ENCODE peak calls at places on chromosome 17, in six cellular contexts. U is B cell; K is activated CD8-positive, alpha-beta T cell treated with anti-CD3 and anti-CD28 coated beads for 36 hours; F is body of pancreas; J is hepatocyte; C is esophagus squamous epithelium. X is an unnamed sample.

GRCh38 chr17:40023590-40024292 is 8.5 kb downstream of the CSF3 start:
- DNase-seq in U (no peak), K (no peak), F (peak; percentile 63), J (peak; percentile 14), C (no peak), X (no peak)

GRCh38 chr17:13346081-13346533 is 255.6 kb downstream of the HS3ST3A1 start:
- DNase-seq in U (no peak), K (no peak), F (no peak), J (peak; percentile 54), C (no peak), X (no peak)

GRCh38 chr17:77753246-77753645 is 205.3 kb upstream of the TNRC6C start:
- DNase-seq in U (no peak), K (no peak), F (no peak), J (no peak), C (no peak), X (no peak)

GRCh38 chr17:71084219-71084618 is 914.9 kb downstream of the KCNJ2 start:
- DNase-seq in U (no peak), K (peak; percentile 9), F (peak; percentile 25), J (peak; percentile 53), C (no peak), X (no peak)

GRCh38 chr17:78719630-78720298 is 62.3 kb downstream of the CYTH1 start:
- DNase-seq in U (no peak), K (no peak), F (no peak), J (no peak), C (no peak), X (no peak)

GRCh38 chr17:40563371-40564052 is 1.8 kb downstream of the CCR7 start:
- DNase-seq in U (peak; percentile 36), K (peak; percentile 73), F (no peak), J (no peak), C (no peak), X (no peak)

GRCh38 chr17:7478276-7479138 is 924 bp downstream of the ZBTB4 start:
- DNase-seq in U (peak; percentile 81), K (peak; percentile 79), F (peak; percentile 60), J (peak; percentile 85), C (no peak), X (no peak)

GRCh38 chr17:29140051-29140582 is 40.1 kb downstream of the MYO18A start:
- DNase-seq in U (peak; percentile 72), K (peak; percentile 96), F (peak; percentile 87), J (peak; percentile 81), C (no peak), X (peak; percentile 81)

GRCh38 chr17:75030161-75030560 is 16.6 kb downstream of the ATP5PD start:
- DNase-seq in U (no peak), K (no peak), F (no peak), J (no peak), C (no peak), X (no peak)

GRCh38 chr17:2309338-2310143 is 5.8 kb downstream of the SRR start:
- DNase-seq in U (no peak), K (no peak), F (peak; percentile 73), J (peak; percentile 18), C (no peak), X (no peak)

GRCh38 chr17:81138083-81138482 is 27.2 kb upstream of the PVALEF start:
- DNase-seq in U (no peak), K (no peak), F (no peak), J (no peak), C (no peak), X (no peak)

GRCh38 chr17:8122923-8123694 is 797 bp downstream of the HES7 start:
- DNase-seq in U (peak; percentile 66), K (peak; percentile 67), F (peak; percentile 34), J (peak; percentile 30), C (no peak), X (no peak)

GRCh38 chr17:40511136-40511535 is 9.7 kb upstream of the TNS4 start:
- DNase-seq in U (no peak), K (no peak), F (no peak), J (no peak), C (no peak), X (no peak)

GRCh38 chr17:36936455-36936934 is 780 bp upstream of the LHX1 start:
- DNase-seq in U (peak; percentile 37), K (no peak), F (no peak), J (no peak), C (no peak), X (no peak)

GRCh38 chr17:35257080-35257701 is 14.3 kb downstream of the SLFN5 start:
- DNase-seq in U (no peak), K (no peak), F (peak; percentile 82), J (no peak), C (no peak), X (no peak)

GRCh38 chr17:32519769-32520701 is 33.2 kb downstream of the CDK5R1 start:
- DNase-seq in U (peak; percentile 47), K (peak; percentile 81), F (no peak), J (peak; percentile 58), C (no peak), X (no peak)

DNA sequence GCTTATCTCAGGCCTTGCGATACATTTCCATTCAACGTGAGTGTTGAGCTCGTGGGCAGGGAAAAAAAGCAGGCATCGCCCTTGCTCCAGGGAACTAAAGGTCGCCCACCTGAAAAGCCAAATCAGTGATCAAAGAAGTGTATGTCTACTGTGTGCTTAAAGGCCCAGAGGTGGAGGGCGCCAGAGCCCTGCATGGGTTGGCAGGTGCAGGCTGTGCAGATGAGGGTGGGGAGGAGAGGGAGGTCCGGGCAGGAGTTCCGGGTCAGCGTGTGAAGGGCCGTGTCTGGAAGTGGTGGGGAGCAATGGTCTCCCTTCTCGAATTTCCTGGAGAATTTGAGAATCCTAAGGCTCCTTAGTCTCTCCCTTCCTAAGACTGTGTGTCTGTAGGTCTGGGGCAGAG is 7.2 kb downstream of the ADAM11 start:
- DNase-seq in U (no peak), K (no peak), F (no peak), J (no peak), C (no peak), X (no peak)
- TF ChIP-seq CTCF in U (no peak), K (no peak), F (no peak), J (no peak), C (no peak), X (no peak)

DNA sequence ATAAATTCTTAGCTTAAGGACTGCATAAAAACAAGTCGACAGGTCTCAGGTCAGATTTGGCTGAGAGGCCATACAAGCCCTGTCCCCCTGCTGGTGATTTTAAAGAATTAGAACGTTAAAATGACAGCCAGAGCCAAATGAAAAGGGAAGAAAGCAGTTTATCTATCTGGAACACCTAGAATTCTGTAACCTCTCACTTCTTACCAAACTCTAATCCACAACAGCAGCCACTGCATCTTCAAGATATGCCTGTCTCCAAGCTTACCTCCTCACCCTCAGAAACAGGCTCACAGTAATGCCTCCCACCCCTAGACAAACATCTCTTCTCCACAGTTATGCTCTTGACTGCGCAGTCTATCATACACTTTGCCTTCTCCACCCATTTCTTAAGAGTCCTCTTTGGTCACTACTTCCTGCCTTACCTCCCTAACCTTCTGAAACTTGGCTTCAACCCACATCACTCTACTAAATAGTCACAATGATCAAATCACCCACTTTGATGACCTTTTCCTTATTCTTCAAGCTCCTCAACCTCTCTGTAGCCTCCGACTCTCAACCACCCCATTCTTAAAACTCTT is 14.2 kb downstream of the ANKFY1 start:
- DNase-seq in U (peak; percentile 35), K (no peak), F (no peak), J (peak; percentile 57), C (no peak), X (no peak)
- TF ChIP-seq CTCF in U (peak; percentile 76), K (peak; percentile 52), F (peak; percentile 29), J (peak; percentile 46), C (peak; percentile 50), X (peak; percentile 66)

GRCh38 chr17:76088041-76088867 is 9.3 kb downstream of the ZACN start:
- DNase-seq in U (no peak), K (no peak), F (no peak), J (no peak), C (no peak), X (no peak)
- TF ChIP-seq CTCF in U (no peak), K (no peak), F (no peak), J (no peak), C (no peak), X (no peak)

DNA sequence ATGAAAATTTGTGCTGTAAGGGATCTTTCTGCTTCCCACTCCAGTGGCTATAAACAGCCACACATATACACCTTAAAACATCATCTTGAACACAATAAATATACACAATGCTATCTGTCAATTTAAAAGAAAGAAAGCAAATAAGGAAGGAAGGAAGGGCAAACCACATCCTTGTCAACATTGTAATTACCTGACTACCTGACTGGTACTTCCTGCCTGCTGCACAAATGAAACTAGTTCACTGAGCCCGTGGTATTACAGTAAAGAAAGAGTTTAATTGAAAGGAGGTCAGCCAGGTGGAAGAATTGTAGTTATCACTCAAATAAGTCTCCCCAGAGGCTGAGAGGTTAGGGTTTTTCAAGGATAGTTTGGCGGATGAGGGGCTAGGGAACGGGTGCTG is 344.4 kb upstream of the ASIC2 start:
- DNase-seq in U (no peak), K (no peak), F (no peak), J (no peak), C (no peak), X (no peak)
- TF ChIP-seq CTCF in U (no peak), K (no peak), F (no peak), J (no peak), C (no peak), X (no peak)

GRCh38 chr17:69508814-69509213 is 94.3 kb downstream of the MAP2K6 start:
- DNase-seq in U (no peak), K (no peak), F (no peak), J (no peak), C (no peak), X (no peak)

GRCh38 chr17:69502488-69502887 is 88.0 kb downstream of the MAP2K6 start:
- DNase-seq in U (no peak), K (no peak), F (no peak), J (no peak), C (no peak), X (no peak)

GRCh38 chr17:69503711-69504110 is 89.2 kb downstream of the MAP2K6 start:
- DNase-seq in U (peak; percentile 50), K (no peak), F (no peak), J (no peak), C (no peak), X (no peak)

GRCh38 chr17:69505740-69506139 is 91.2 kb downstream of the MAP2K6 start:
- DNase-seq in U (no peak), K (no peak), F (no peak), J (no peak), C (no peak), X (no peak)

DNA sequence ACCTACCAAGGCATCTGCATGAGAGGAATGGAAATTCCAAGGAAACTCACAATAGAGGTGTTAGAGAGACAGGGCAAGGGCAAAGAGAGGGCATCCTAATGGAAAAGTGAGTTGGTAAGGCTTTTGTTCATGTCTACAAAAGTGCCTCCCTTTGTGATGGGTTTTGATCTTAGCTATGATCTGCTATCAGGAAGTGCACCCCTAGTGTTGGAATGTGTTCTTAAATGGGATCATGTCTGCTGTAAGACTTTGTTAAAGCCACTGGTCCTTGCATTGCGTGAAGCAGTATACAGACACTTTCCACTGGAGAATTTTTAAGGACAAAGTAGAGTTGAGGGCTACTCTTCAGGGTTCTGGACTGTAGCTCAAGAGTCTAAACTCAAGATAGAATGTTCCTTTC is 92.0 kb downstream of the MAP2K6 start:
- DNase-seq in U (no peak), K (no peak), F (no peak), J (no peak), C (no peak), X (no peak)
- TF ChIP-seq CTCF in U (no peak), K (no peak), F (peak; percentile 15), J (peak; percentile 3), C (no peak), X (peak; percentile 25)

DNA sequence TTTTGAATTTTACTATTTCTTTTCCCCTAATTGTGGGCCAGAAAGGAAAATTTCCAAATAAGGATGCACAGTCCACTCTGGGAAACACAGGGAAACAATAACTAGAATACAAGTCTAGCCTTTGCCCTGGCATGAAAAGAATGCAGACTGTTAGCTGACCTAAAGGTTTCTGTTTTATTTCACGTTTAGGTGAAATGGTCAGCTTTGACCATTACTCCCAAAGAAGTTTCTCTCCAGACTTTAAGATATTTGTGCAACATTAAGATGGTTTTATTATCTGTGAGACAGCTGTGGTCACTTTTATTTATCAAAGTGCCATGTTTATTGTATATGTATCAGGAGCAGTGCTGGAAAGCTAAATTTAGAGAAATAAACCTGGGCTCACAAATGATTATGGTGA is 163.9 kb downstream of the SPECC1 start:
- DNase-seq in U (no peak), K (no peak), F (no peak), J (no peak), C (no peak), X (no peak)
- TF ChIP-seq CTCF in U (no peak), K (no peak), F (no peak), J (no peak), C (no peak), X (no peak)

X was measured in CD14-positive monocyte.